ENCODE peak calls at places on chromosomes 7 and 10, in five cellular contexts. I is mucosa of gallbladder, H is astrocyte of the cerebellum, X is fibroblast of mammary gland, K is lower leg skin. Z is an unnamed sample.

GRCh38 chr10:53771701-53772100 is 999.1 kb upstream of the MBL2 start:
- DNase-seq in I (no peak), H (no peak), K (no peak), X (no peak), Z (no peak)

GRCh38 chr10:101565370-101565900 is 22.6 kb downstream of the POLL start:
- DNase-seq in I (no peak), K (peak), H (no peak), X (no peak), Z (no peak)

GRCh38 chr7:131388126-131388525 is 60.5 kb downstream of the MKLN1 start:
- DNase-seq in H (no peak), K (no peak), I (no peak), X (no peak), Z (no peak)

GRCh38 chr10:103141950-103142349 is 51.1 kb downstream of the NT5C2 start:
- DNase-seq in X (no peak), H (no peak), I (no peak), K (no peak), Z (no peak)

GRCh38 chr10:13773043-13773442 is 186.3 kb downstream of the PRPF18 start:
- DNase-seq in K (no peak), H (no peak), I (no peak), X (no peak), Z (no peak)

GRCh38 chr10:102504179-102504975 is 605 bp downstream of the SUFU start:
- DNase-seq in K (peak), X (peak), I (peak), H (no peak), Z (peak)

GRCh38 chr7:123816916-123817315 is 28.1 kb upstream of the HYAL4 start:
- DNase-seq in I (no peak), H (no peak), K (no peak), X (no peak), Z (no peak)

GRCh38 chr7:50867048-50867383 is 84.3 kb upstream of the GRB10 start:
- DNase-seq in I (no peak), X (no peak), H (no peak), K (no peak), Z (no peak)

GRCh38 chr10:61280303-61280702 is 172.9 kb downstream of the TMEM26 start:
- DNase-seq in K (no peak), H (no peak), I (no peak), X (peak), Z (no peak)

GRCh38 chr10:70222340-70222794 is 10.9 kb downstream of the PPA1 start:
- DNase-seq in I (peak), X (no peak), K (no peak), H (no peak), Z (no peak)

GRCh38 chr10:28217848-28218247 is 85.0 kb downstream of the MPP7 start:
- DNase-seq in I (no peak), X (peak), H (peak), K (no peak), Z (no peak)